ENCODE peak calls at places on chromosomes 7 and 10, in seven cellular contexts. W is HT-29; S is astrocyte of the spinal cord; T is SW480; R is HuH-7; E is activated CD4-positive, alpha-beta T cell treated with anti-CD3 and anti-CD28 coated beads, Interleukin-2, amount 50 U/mL, for 24 hours; F is ureter. B is an unnamed sample.

GRCh38 chr10:108629843-108630242 is 1293.5 kb downstream of the XPNPEP1 start:
- DNase-seq in W (peak), S (no peak), T (no peak), R (peak), E (no peak), F (no peak), B (no peak)

GRCh38 chr10:103804866-103805265 is 50.5 kb downstream of the SH3PXD2A start:
- DNase-seq in W (no peak), S (no peak), T (no peak), R (no peak), E (no peak), F (no peak), B (no peak)

GRCh38 chr10:3169738-3170137 is 2.8 kb downstream of the PITRM1 start:
- DNase-seq in W (no peak), S (no peak), T (no peak), R (no peak), E (no peak), F (no peak), B (no peak)

GRCh38 chr10:73911553-73912004 is 647 bp downstream of the PLAU start:
- DNase-seq in W (no peak), S (no peak), T (no peak), R (no peak), E (no peak), F (no peak), B (no peak)

GRCh38 chr10:106481598-106481997 is 682.9 kb downstream of the SORCS1 start:
- DNase-seq in W (no peak), S (no peak), T (no peak), R (no peak), E (no peak), F (no peak), B (no peak)

GRCh38 chr7:55409474-55410225 is 44.5 kb downstream of the LANCL2 start:
- DNase-seq in W (peak), S (no peak), T (peak), R (peak), E (no peak), F (no peak), B (no peak)

GRCh38 chr10:119817991-119818888 is 54.4 kb downstream of the MCMBP start:
- DNase-seq in W (no peak), S (peak), T (no peak), R (no peak), E (no peak), F (peak), B (no peak)

GRCh38 chr7:143300959-143301617 is 12.9 kb downstream of the CASP2 start:
- DNase-seq in W (no peak), S (peak), T (no peak), R (no peak), E (no peak), F (no peak), B (no peak)

GRCh38 chr7:1814089-1814811 is 144.2 kb downstream of the ELFN1 start:
- DNase-seq in W (no peak), S (no peak), T (no peak), R (no peak), E (no peak), F (peak), B (no peak)

GRCh38 chr7:129367700-129368388 is 66.4 kb upstream of the STRIP2 start:
- DNase-seq in W (peak), S (peak), T (peak), R (peak), E (peak), F (peak), B (peak)

GRCh38 chr7:32890553-32891045 is 961 bp downstream of the KBTBD2 start:
- DNase-seq in W (peak), S (peak), T (peak), R (peak), E (no peak), F (no peak), B (peak)

GRCh38 chr7:3087243-3087642 is 43.6 kb upstream of the CARD11 start:
- DNase-seq in W (no peak), S (peak), T (no peak), R (no peak), E (no peak), F (no peak), B (no peak)

GRCh38 chr10:102652170-102652926 is 8.1 kb downstream of the TRIM8 start:
- DNase-seq in W (no peak), S (no peak), T (no peak), R (no peak), E (no peak), F (no peak), B (no peak)